ENCODE peak calls at places on chromosomes 12 and 14, in eight cellular contexts. N is left colon; J is H54; L is dorsolateral prefrontal cortex; P is naive thymus-derived CD4-positive, alpha-beta T cell; Q is thyroid gland; G is adrenal gland; U is SW 1271. H is an unnamed sample.

GRCh38 chr12:80187660-80188090 is 88.3 kb downstream of the OTOGL start:
- DNase-seq in J (no peak), Q (peak), P (no peak), L (no peak), G (peak), N (no peak), U (no peak), H (no peak)

GRCh38 chr12:106106129-106106566 is 32.6 kb downstream of the NUAK1 start:
- DNase-seq in U (no peak), J (no peak), P (no peak), N (no peak), L (no peak), G (peak), Q (no peak), H (no peak)

GRCh38 chr14:54364555-54365415 is 32.0 kb upstream of the CDKN3 start:
- DNase-seq in U (no peak), Q (peak), L (no peak), J (no peak), N (no peak), G (peak), P (no peak), H (peak)

GRCh38 chr12:66647034-66647691 is 31.7 kb downstream of the GRIP1 start:
- DNase-seq in L (no peak), Q (no peak), N (no peak), G (no peak), P (no peak), U (peak), J (peak), H (peak)

GRCh38 chr14:101116486-101117130 is 213.1 kb upstream of the RTL1 start:
- DNase-seq in G (no peak), Q (no peak), P (no peak), N (no peak), J (no peak), L (no peak), U (no peak), H (no peak)

GRCh38 chr12:82805812-82806497 is 119.2 kb downstream of the TMTC2 start:
- DNase-seq in P (no peak), L (no peak), Q (no peak), G (no peak), J (no peak), N (no peak), U (no peak), H (no peak)

GRCh38 chr14:45426685-45427282 is 173.8 kb upstream of the MIS18BP1 start:
- DNase-seq in J (peak), P (no peak), L (no peak), N (no peak), Q (no peak), U (no peak), G (no peak), H (no peak)

GRCh38 chr12:30026621-30027234 is 243.0 kb upstream of the TMTC1 start:
- DNase-seq in P (no peak), N (no peak), G (no peak), Q (no peak), J (peak), L (no peak), U (peak), H (no peak)

GRCh38 chr12:12510141-12510540 is 52.5 kb downstream of the DUSP16 start:
- DNase-seq in L (no peak), N (no peak), U (no peak), G (no peak), P (no peak), J (peak), Q (no peak), H (no peak)

H was measured in T1000.